ENCODE peak calls at places on chromosome 10, in seven cellular contexts. S is mesendoderm, W is IMR-90, X is H9, H is trophoblast cell, Q is H1, A is mesenchymal stem cell. C is an unnamed sample. For H3K4me1, the result is how much of the 10 kb centered on the place peaks cover.

GRCh38 chr10:14684363-14684762 is 90.3 kb downstream of the FAM107B start:
- DNase-seq in X (no peak), H (no peak), Q (no peak), S (no peak), W (no peak), A (no peak), C (no peak)

GRCh38 chr10:22537810-22538209 is 176.6 kb downstream of the PIP4K2A start:
- DNase-seq in W (no peak), Q (no peak), X (no peak), A (no peak), H (no peak), S (no peak), C (no peak)

GRCh38 chr10:92688927-92689662 is 660 bp upstream of the HHEX start:
- DNase-seq in X (peak), S (peak), W (peak), Q (no peak), H (peak), A (peak), C (peak)

GRCh38 chr10:49012603-49013002 is 73.0 kb upstream of the LRRC18 start:
- DNase-seq in H (no peak), A (no peak), X (no peak), S (peak), W (no peak), Q (no peak), C (no peak)

GRCh38 chr10:7100004-7100697 is 310.7 kb downstream of the SFMBT2 start:
- DNase-seq in Q (no peak), W (no peak), X (no peak), A (no peak), S (no peak), H (no peak), C (no peak)

GRCh38 chr10:30600005-30600404 is 29.5 kb downstream of the LYZL2 start:
- DNase-seq in Q (no peak), X (no peak), H (no peak), A (peak), W (peak), S (no peak), C (no peak)

GRCh38 chr10:84440781-84441180 is 112.4 kb downstream of the CCSER2 start:
- DNase-seq in H (no peak), S (no peak), W (no peak), A (no peak), Q (no peak), X (no peak), C (no peak)

GRCh38 chr10:119509909-119510451 is 32.5 kb downstream of the RGS10 start:
- DNase-seq in W (no peak), Q (no peak), H (no peak), S (no peak), X (no peak), A (no peak), C (no peak)

GRCh38 chr10:451021-451471 is 238.4 kb downstream of the DIP2C start:
- DNase-seq in X (no peak), W (no peak), H (no peak), S (no peak), A (no peak), Q (no peak), C (no peak)

GRCh38 chr10:4825868-4826787 is at the start of gene AKR1E2:
- DNase-seq in A (peak), W (peak), H (peak), Q (peak), X (peak), S (peak), C (peak)

GRCh38 chr10:3867454-3868273 is 82.7 kb upstream of the KLF6 start:
- DNase-seq in Q (no peak), A (no peak), X (no peak), W (peak), S (no peak), H (no peak), C (no peak)

GRCh38 chr10:2341298-2341697 is 604.0 kb upstream of the ADARB2 start:
- DNase-seq in X (no peak), Q (no peak), S (no peak), H (no peak), A (no peak), W (no peak), C (no peak)

GRCh38 chr10:7767209-7767608 is 20.6 kb downstream of the KIN start:
- DNase-seq in H (no peak), X (no peak), Q (no peak), A (peak), W (peak), S (no peak), C (no peak)

DNA sequence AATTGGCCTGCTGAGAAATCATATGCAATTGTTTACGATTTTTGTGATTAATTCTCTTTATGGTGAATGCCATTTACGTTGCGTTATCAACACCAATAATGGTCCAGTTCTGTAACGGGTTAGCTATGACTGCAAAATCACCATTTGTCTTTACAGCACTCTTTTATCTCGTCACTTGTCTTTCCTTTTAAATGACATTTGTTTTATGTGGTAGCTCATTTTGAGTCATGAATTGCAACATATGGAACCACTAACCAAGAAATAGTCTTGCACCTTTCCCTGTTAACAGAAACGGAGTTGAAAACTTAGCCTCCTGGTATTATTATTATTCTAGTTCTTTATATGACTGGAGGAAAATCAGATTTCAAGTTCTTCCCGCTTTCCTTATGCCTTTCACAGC is 3.1 kb upstream of the KIAA1217 start:
- DNase-seq in X (no peak), S (no peak), A (no peak), H (no peak), W (no peak), Q (no peak), C (no peak)
- H3K4me1 ChIP-seq in X (under half), S (under half), A (under half), H (under half), W (under half), Q (under half), C (under half)

DNA sequence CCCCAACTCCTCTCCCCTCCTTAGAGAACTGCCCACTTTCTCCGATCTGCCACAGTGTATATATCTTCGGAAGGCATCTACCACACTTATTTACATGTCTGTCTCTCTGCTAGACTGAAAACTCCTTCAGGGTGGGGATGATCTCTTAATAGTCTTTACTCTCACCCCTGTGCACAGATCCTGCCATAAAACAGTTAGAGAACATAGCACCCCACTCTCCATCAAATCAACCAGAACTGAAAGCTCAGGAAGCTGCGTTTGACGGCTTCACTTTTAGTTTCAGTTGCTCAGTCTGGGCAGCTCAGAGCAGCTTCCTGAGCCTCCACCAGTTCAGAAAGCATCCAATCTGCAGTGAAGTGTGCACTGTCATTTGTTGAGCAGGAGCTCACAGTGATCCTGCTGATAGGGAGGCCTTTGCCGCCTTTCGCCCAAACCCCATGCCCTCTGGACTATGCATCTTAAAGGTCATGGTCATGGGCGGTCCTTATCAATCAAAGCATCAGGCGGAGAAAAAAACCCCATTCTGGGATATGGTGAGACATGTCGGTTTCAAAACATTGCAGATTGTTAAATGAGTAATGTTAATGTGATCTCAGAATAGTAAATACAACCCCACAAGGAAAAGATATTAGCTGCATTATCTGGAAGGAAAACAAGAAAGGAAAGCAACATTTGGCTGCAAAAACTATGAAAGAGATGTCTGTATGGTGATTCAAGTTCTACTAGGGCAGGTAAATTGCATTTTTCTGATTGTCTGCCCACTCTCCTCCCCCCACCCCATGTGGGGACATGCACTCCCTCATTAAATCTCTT is 167.1 kb upstream of the ADO start:
- DNase-seq in A (peak), H (no peak), S (no peak), X (no peak), W (peak), Q (no peak), C (no peak)
- H4K8ac ChIP-seq in A (no peak), H (no peak), S (no peak), X (no peak), W (peak), Q (no peak), C (no peak)

GRCh38 chr10:59580257-59580863 is 129.3 kb downstream of the SLC16A9 start:
- DNase-seq in S (peak), X (no peak), W (peak), H (no peak), Q (no peak), A (peak), C (no peak)
- H2BK120ac ChIP-seq in S (no peak), X (no peak), W (no peak), H (no peak), Q (no peak), A (no peak), C (no peak)

DNA sequence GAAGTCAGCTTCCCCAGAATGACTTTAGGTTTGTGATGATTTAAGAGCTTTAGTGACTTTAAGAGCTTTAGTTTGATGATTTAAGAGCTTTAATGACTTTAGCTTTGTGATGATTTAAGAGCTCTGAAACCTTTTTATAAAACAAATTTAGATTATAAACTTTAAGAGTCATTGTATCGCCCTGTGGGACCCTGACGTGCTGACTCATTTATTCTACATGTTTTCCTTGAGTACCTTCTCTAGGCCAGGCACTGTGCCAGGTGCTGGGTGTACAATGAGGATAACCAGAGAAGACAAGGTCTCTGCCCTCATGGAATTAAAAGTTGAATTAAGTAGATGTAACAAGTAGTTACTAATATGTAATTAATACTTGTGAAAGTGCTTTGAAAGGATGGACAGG is 45.4 kb downstream of the CNNM1 start:
- DNase-seq in A (no peak), W (no peak), X (no peak), S (no peak), H (no peak), Q (no peak), C (no peak)
- H3K4me1 ChIP-seq in A (under half), W (under half), X (under half), S (under half), H (under half), Q (under half), C (under half)

DNA sequence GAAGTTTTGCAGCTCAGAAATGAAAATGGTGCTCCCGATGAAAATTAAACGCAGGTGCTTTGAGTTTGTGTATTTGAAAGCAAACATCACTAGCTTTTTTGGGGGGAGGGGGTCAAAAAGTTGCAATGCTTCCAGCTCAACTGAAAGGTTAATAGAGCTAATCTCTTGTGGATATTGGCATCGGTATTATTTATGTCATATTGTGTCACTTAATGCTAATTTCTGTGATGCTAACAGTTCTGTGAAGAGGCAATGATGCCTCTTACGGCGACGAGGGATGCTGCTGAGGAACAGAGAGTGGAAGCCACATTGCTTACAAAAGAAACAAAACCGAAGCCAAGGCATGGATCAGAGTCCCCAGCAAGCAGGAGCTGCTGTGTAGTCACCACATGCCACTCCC is 536.6 kb upstream of the MGMT start:
- DNase-seq in W (no peak), A (no peak), H (no peak), S (no peak), X (no peak), Q (no peak), C (no peak)
- H4K8ac ChIP-seq in W (no peak), A (no peak), H (no peak), S (no peak), X (no peak), Q (no peak), C (no peak)

DNA sequence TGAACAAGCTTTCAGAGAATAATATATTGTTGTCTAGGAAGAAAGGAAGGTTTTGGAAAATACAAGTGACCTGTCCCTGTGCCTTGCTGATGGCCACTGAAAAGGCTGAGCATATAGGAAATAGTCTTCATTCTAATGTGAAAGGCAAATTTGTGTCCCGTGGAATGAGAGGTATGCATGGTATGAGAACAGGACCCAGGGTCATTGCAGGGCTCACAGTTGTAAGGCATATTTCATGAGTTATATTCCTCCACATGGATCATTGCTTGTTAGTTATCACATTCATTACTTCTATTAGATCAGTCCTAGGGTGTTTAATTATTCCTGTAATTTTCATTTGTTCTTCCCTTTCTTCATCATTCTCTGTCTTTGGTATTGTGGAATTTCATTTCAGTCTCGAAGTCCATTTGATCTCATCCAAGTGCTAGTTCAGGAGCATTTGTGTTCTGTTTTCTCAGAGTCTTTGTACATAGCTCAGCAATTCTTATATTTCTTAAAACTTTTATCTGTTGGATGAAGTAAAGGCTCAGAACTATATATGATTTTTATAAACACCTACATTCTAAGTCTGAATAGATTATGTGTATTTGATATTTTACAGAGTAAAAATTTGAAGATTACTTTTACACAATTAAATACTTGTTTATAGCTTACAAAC is 39.4 kb upstream of the ARHGAP21 start:
- DNase-seq in H (peak), X (no peak), A (peak), S (peak), Q (peak), W (peak), C (no peak)
- H2BK120ac ChIP-seq in H (no peak), X (no peak), A (no peak), S (no peak), Q (no peak), W (peak), C (no peak)

C was measured in neuronal stem cell.